ENCODE peak calls at places on chromosomes 5 and 9, in ten cellular contexts. One of them, this sample, is unnamed. For H3K4me1, the result is how much of the 10 kb centered on the place peaks cover.

GRCh38 chr9:70043689-70044449 is at the start of gene MAMDC2:
- DNase-seq in HCT116: no peak
- DNase-seq in psoas muscle: peak
- DNase-seq in right lobe of liver: peak
- DNase-seq in neuronal stem cell: peak
- DNase-seq in heart left ventricle: peak
- DNase-seq in left lung: peak
- DNase-seq in effector memory CD4-positive, alpha-beta T cell: no peak
- DNase-seq in stomach: peak
- DNase-seq in fibroblast of lung: peak
- DNase-seq in this sample: peak

GRCh38 chr5:27568811-27569210 is 530.4 kb upstream of the CDH9 start:
- DNase-seq in stomach: no peak
- DNase-seq in neuronal stem cell: no peak
- DNase-seq in right lobe of liver: no peak
- DNase-seq in HCT116: no peak
- DNase-seq in effector memory CD4-positive, alpha-beta T cell: no peak
- DNase-seq in psoas muscle: no peak
- DNase-seq in heart left ventricle: no peak
- DNase-seq in fibroblast of lung: no peak
- DNase-seq in left lung: no peak
- DNase-seq in this sample: no peak

GRCh38 chr5:178436326-178436940 is 153.8 kb downstream of the COL23A1 start:
- DNase-seq in right lobe of liver: no peak
- DNase-seq in fibroblast of lung: no peak
- DNase-seq in neuronal stem cell: no peak
- DNase-seq in HCT116: no peak
- DNase-seq in heart left ventricle: no peak
- DNase-seq in left lung: no peak
- DNase-seq in psoas muscle: no peak
- DNase-seq in stomach: no peak
- DNase-seq in effector memory CD4-positive, alpha-beta T cell: no peak
- DNase-seq in this sample: no peak

GRCh38 chr5:171342362-171343111 is 33.5 kb downstream of the TLX3 start:
- DNase-seq in HCT116: peak
- DNase-seq in right lobe of liver: no peak
- DNase-seq in stomach: peak
- DNase-seq in psoas muscle: no peak
- DNase-seq in neuronal stem cell: no peak
- DNase-seq in fibroblast of lung: peak
- DNase-seq in left lung: no peak
- DNase-seq in heart left ventricle: peak
- DNase-seq in effector memory CD4-positive, alpha-beta T cell: no peak
- DNase-seq in this sample: no peak

GRCh38 chr9:23851024-23851629 is 25.1 kb upstream of the ELAVL2 start:
- DNase-seq in right lobe of liver: peak
- DNase-seq in HCT116: no peak
- DNase-seq in fibroblast of lung: no peak
- DNase-seq in effector memory CD4-positive, alpha-beta T cell: no peak
- DNase-seq in left lung: peak
- DNase-seq in heart left ventricle: no peak
- DNase-seq in stomach: no peak
- DNase-seq in psoas muscle: peak
- DNase-seq in neuronal stem cell: peak
- DNase-seq in this sample: no peak

GRCh38 chr9:806285-807156 is 35.0 kb upstream of the DMRT1 start:
- DNase-seq in stomach: no peak
- DNase-seq in HCT116: no peak
- DNase-seq in right lobe of liver: no peak
- DNase-seq in fibroblast of lung: peak
- DNase-seq in heart left ventricle: no peak
- DNase-seq in neuronal stem cell: peak
- DNase-seq in effector memory CD4-positive, alpha-beta T cell: no peak
- DNase-seq in psoas muscle: no peak
- DNase-seq in left lung: no peak
- DNase-seq in this sample: no peak

GRCh38 chr9:23707249-23707648 is 118.8 kb downstream of the ELAVL2 start:
- DNase-seq in right lobe of liver: no peak
- DNase-seq in HCT116: no peak
- DNase-seq in neuronal stem cell: no peak
- DNase-seq in left lung: no peak
- DNase-seq in fibroblast of lung: no peak
- DNase-seq in psoas muscle: no peak
- DNase-seq in stomach: no peak
- DNase-seq in effector memory CD4-positive, alpha-beta T cell: no peak
- DNase-seq in heart left ventricle: no peak
- DNase-seq in this sample: no peak

GRCh38 chr9:23819403-23819802 is 6.6 kb downstream of the ELAVL2 start:
- DNase-seq in fibroblast of lung: no peak
- DNase-seq in heart left ventricle: no peak
- DNase-seq in psoas muscle: no peak
- DNase-seq in neuronal stem cell: no peak
- DNase-seq in right lobe of liver: no peak
- DNase-seq in left lung: no peak
- DNase-seq in HCT116: no peak
- DNase-seq in stomach: no peak
- DNase-seq in effector memory CD4-positive, alpha-beta T cell: no peak
- DNase-seq in this sample: no peak

GRCh38 chr9:135714242-135715055 is 12.5 kb downstream of the KCNT1 start:
- DNase-seq in neuronal stem cell: peak
- DNase-seq in HCT116: no peak
- DNase-seq in effector memory CD4-positive, alpha-beta T cell: no peak
- DNase-seq in left lung: no peak
- DNase-seq in fibroblast of lung: no peak
- DNase-seq in stomach: no peak
- DNase-seq in right lobe of liver: no peak
- DNase-seq in heart left ventricle: no peak
- DNase-seq in psoas muscle: no peak
- DNase-seq in this sample: no peak

GRCh38 chr5:130035388-130035787 is 131.1 kb downstream of the CHSY3 start:
- DNase-seq in right lobe of liver: no peak
- DNase-seq in heart left ventricle: no peak
- DNase-seq in psoas muscle: no peak
- DNase-seq in effector memory CD4-positive, alpha-beta T cell: no peak
- DNase-seq in left lung: no peak
- DNase-seq in stomach: no peak
- DNase-seq in neuronal stem cell: no peak
- DNase-seq in fibroblast of lung: no peak
- DNase-seq in HCT116: no peak
- DNase-seq in this sample: no peak

GRCh38 chr5:2143646-2144386 is 261.1 kb upstream of the IRX4 start:
- DNase-seq in psoas muscle: no peak
- DNase-seq in left lung: no peak
- DNase-seq in stomach: no peak
- DNase-seq in neuronal stem cell: no peak
- DNase-seq in HCT116: no peak
- DNase-seq in heart left ventricle: no peak
- DNase-seq in right lobe of liver: no peak
- DNase-seq in effector memory CD4-positive, alpha-beta T cell: no peak
- DNase-seq in fibroblast of lung: no peak
- DNase-seq in this sample: no peak

GRCh38 chr9:114196117-114196516 is 40.8 kb downstream of the COL27A1 start:
- DNase-seq in psoas muscle: no peak
- DNase-seq in HCT116: no peak
- DNase-seq in right lobe of liver: no peak
- DNase-seq in effector memory CD4-positive, alpha-beta T cell: no peak
- DNase-seq in fibroblast of lung: no peak
- DNase-seq in neuronal stem cell: no peak
- DNase-seq in left lung: peak
- DNase-seq in heart left ventricle: no peak
- DNase-seq in stomach: no peak
- DNase-seq in this sample: no peak

GRCh38 chr9:136945333-136946227 is 537 bp downstream of the C8G start:
- DNase-seq in left lung: peak
- DNase-seq in effector memory CD4-positive, alpha-beta T cell: no peak
- DNase-seq in right lobe of liver: peak
- DNase-seq in neuronal stem cell: no peak
- DNase-seq in stomach: no peak
- DNase-seq in fibroblast of lung: no peak
- DNase-seq in HCT116: no peak
- DNase-seq in heart left ventricle: no peak
- DNase-seq in psoas muscle: peak
- DNase-seq in this sample: peak
- H3K4me3 ChIP-seq in left lung: no peak
- H3K4me3 ChIP-seq in effector memory CD4-positive, alpha-beta T cell: no peak
- H3K4me3 ChIP-seq in right lobe of liver: peak
- H3K4me3 ChIP-seq in neuronal stem cell: no peak
- H3K4me3 ChIP-seq in stomach: peak
- H3K4me3 ChIP-seq in fibroblast of lung: no peak
- H3K4me3 ChIP-seq in HCT116: peak
- H3K4me3 ChIP-seq in heart left ventricle: no peak
- H3K4me3 ChIP-seq in psoas muscle: no peak
- H3K4me3 ChIP-seq in this sample: no peak

GRCh38 chr9:16828335-16829281 is 41.9 kb downstream of the BNC2 start:
- DNase-seq in psoas muscle: peak
- DNase-seq in fibroblast of lung: peak
- DNase-seq in HCT116: no peak
- DNase-seq in heart left ventricle: peak
- DNase-seq in left lung: no peak
- DNase-seq in right lobe of liver: no peak
- DNase-seq in effector memory CD4-positive, alpha-beta T cell: no peak
- DNase-seq in neuronal stem cell: peak
- DNase-seq in stomach: no peak
- DNase-seq in this sample: peak
- H3K27ac ChIP-seq in psoas muscle: peak
- H3K27ac ChIP-seq in fibroblast of lung: peak
- H3K27ac ChIP-seq in HCT116: no peak
- H3K27ac ChIP-seq in heart left ventricle: peak
- H3K27ac ChIP-seq in left lung: no peak
- H3K27ac ChIP-seq in right lobe of liver: no peak
- H3K27ac ChIP-seq in effector memory CD4-positive, alpha-beta T cell: no peak
- H3K27ac ChIP-seq in neuronal stem cell: peak
- H3K27ac ChIP-seq in stomach: peak
- H3K27ac ChIP-seq in this sample: peak

GRCh38 chr9:104854613-104855012 is 73.3 kb downstream of the ABCA1 start:
- DNase-seq in left lung: no peak
- DNase-seq in effector memory CD4-positive, alpha-beta T cell: no peak
- DNase-seq in fibroblast of lung: no peak
- DNase-seq in heart left ventricle: no peak
- DNase-seq in HCT116: no peak
- DNase-seq in stomach: no peak
- DNase-seq in psoas muscle: no peak
- DNase-seq in neuronal stem cell: no peak
- DNase-seq in right lobe of liver: no peak
- DNase-seq in this sample: no peak

GRCh38 chr9:104858271-104858670 is 69.7 kb downstream of the ABCA1 start:
- DNase-seq in left lung: no peak
- DNase-seq in right lobe of liver: no peak
- DNase-seq in neuronal stem cell: no peak
- DNase-seq in effector memory CD4-positive, alpha-beta T cell: no peak
- DNase-seq in heart left ventricle: no peak
- DNase-seq in HCT116: no peak
- DNase-seq in psoas muscle: no peak
- DNase-seq in stomach: no peak
- DNase-seq in fibroblast of lung: peak
- DNase-seq in this sample: no peak

GRCh38 chr9:104855837-104856236 is 72.1 kb downstream of the ABCA1 start:
- DNase-seq in neuronal stem cell: no peak
- DNase-seq in left lung: no peak
- DNase-seq in fibroblast of lung: peak
- DNase-seq in heart left ventricle: no peak
- DNase-seq in effector memory CD4-positive, alpha-beta T cell: no peak
- DNase-seq in psoas muscle: no peak
- DNase-seq in stomach: no peak
- DNase-seq in right lobe of liver: no peak
- DNase-seq in HCT116: no peak
- DNase-seq in this sample: no peak

GRCh38 chr9:104858846-104859245 is 69.1 kb downstream of the ABCA1 start:
- DNase-seq in effector memory CD4-positive, alpha-beta T cell: no peak
- DNase-seq in psoas muscle: no peak
- DNase-seq in left lung: no peak
- DNase-seq in stomach: no peak
- DNase-seq in HCT116: no peak
- DNase-seq in heart left ventricle: no peak
- DNase-seq in right lobe of liver: no peak
- DNase-seq in neuronal stem cell: no peak
- DNase-seq in fibroblast of lung: no peak
- DNase-seq in this sample: no peak

DNA sequence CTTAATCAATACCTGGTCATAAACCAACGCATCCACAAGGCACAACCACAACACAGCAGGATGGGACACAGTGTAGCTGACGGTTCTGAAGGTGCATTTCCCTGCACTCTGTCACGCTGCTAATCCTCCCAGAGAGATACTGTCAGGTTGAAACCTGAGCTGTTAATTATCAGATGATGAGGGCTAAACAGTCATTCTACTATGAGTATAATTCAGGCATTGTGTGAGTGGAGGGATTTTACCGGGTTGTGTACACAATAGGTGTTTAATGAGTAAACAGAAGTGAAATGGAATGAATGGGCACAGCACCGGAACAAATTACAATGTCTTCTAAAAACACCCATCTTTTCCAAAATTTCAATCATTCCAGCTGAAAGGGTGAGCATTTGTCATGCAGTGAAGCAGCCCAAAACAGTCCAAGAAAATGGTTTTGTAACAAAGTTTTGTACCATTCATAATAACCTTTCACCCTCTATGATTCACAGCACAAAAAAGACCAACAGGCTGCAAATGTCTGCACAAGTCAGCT is 71.5 kb downstream of the ABCA1 start:
- DNase-seq in effector memory CD4-positive, alpha-beta T cell: no peak
- DNase-seq in heart left ventricle: no peak
- DNase-seq in left lung: no peak
- DNase-seq in stomach: no peak
- DNase-seq in psoas muscle: no peak
- DNase-seq in neuronal stem cell: no peak
- DNase-seq in HCT116: no peak
- DNase-seq in fibroblast of lung: peak
- DNase-seq in right lobe of liver: no peak
- DNase-seq in this sample: no peak
- H3K4me1 ChIP-seq in effector memory CD4-positive, alpha-beta T cell: under half
- H3K4me1 ChIP-seq in heart left ventricle: under half
- H3K4me1 ChIP-seq in left lung: under half
- H3K4me1 ChIP-seq in stomach: half or more
- H3K4me1 ChIP-seq in psoas muscle: under half
- H3K4me1 ChIP-seq in neuronal stem cell: under half
- H3K4me1 ChIP-seq in HCT116: under half
- H3K4me1 ChIP-seq in fibroblast of lung: under half
- H3K4me1 ChIP-seq in right lobe of liver: under half
- H3K4me1 ChIP-seq in this sample: under half

DNA sequence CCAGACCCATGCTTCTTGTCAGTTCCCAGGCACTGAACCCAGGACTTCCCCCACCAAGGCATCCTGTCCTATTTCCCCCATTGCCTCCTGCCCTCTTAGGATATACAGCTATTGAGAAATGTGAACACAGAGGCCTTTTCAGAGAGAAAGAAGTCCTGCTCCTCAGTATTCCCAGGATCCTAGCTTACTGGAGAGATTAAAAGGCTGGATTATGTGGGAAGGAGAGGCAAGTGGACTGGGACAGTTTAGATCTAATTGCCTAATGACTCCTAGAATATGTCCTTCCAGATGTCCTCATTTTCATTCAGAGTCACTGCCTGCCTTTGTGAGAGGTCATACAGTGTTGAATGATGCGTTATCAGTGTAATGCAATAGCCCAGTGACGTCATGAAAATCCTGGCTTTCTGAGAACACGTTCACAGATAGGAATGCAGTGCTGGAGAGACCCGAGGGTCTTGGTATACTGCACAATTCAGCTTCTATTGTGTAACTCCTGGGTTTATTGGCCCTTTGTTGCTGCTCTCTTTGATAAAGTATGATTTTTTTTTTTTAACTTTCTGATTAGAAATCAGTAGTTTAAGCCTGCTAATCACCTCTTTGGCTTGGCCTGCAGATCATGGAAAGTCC is 26.2 kb downstream of the WWC1 start:
- DNase-seq in HCT116: peak
- DNase-seq in effector memory CD4-positive, alpha-beta T cell: no peak
- DNase-seq in stomach: peak
- DNase-seq in fibroblast of lung: peak
- DNase-seq in heart left ventricle: no peak
- DNase-seq in right lobe of liver: no peak
- DNase-seq in neuronal stem cell: no peak
- DNase-seq in psoas muscle: no peak
- DNase-seq in left lung: no peak
- DNase-seq in this sample: peak
- H3K4me3 ChIP-seq in HCT116: peak
- H3K4me3 ChIP-seq in effector memory CD4-positive, alpha-beta T cell: no peak
- H3K4me3 ChIP-seq in stomach: no peak
- H3K4me3 ChIP-seq in fibroblast of lung: no peak
- H3K4me3 ChIP-seq in heart left ventricle: no peak
- H3K4me3 ChIP-seq in right lobe of liver: no peak
- H3K4me3 ChIP-seq in neuronal stem cell: no peak
- H3K4me3 ChIP-seq in psoas muscle: no peak
- H3K4me3 ChIP-seq in left lung: no peak
- H3K4me3 ChIP-seq in this sample: no peak

This sample was measured in right cardiac atrium.